ENCODE peak calls at places on chromosomes 13 and 19, in eight cellular contexts. W, E, K, L, F, B, T and Z are unnamed samples.

GRCh38 chr13:102799544-102800144 is 725 bp downstream of the BIVM start:
- DNase-seq in K (no peak), W (no peak), L (no peak), E (no peak), B (no peak), T (peak), F (no peak), Z (no peak)

GRCh38 chr19:17757125-17757524 is 5.8 kb downstream of the FCHO1 start:
- DNase-seq in B (no peak), K (no peak), L (no peak), E (no peak), F (no peak), T (no peak), W (no peak), Z (no peak)

GRCh38 chr19:56404705-56405056 is 549 bp downstream of the ZNF583 start:
- DNase-seq in T (no peak), B (no peak), F (no peak), W (no peak), E (no peak), K (no peak), L (no peak), Z (peak)

GRCh38 chr19:24159707-24160106 is 72.7 kb downstream of the ZNF254 start:
- DNase-seq in F (no peak), T (peak), K (no peak), W (no peak), L (peak), B (no peak), E (no peak), Z (peak)

GRCh38 chr13:114122591-114123211 is 9.7 kb downstream of the RASA3 start:
- DNase-seq in W (no peak), B (no peak), T (no peak), E (no peak), F (no peak), K (no peak), L (no peak), Z (no peak)

GRCh38 chr13:60226507-60226906 is 62.8 kb upstream of the DIAPH3 start:
- DNase-seq in B (no peak), F (no peak), K (no peak), E (no peak), T (peak), L (peak), W (peak), Z (no peak)

GRCh38 chr19:32200312-32201038 is 144.9 kb upstream of the ZNF507 start:
- DNase-seq in W (no peak), L (no peak), E (no peak), K (no peak), F (no peak), T (no peak), B (no peak), Z (no peak)

GRCh38 chr13:53137777-53138176 is 109.2 kb downstream of the OLFM4 start:
- DNase-seq in K (no peak), E (peak), L (no peak), F (no peak), T (no peak), W (peak), B (no peak), Z (no peak)

GRCh38 chr13:45416521-45417125 is 1.6 kb downstream of the SLC25A30 start:
- DNase-seq in T (no peak), W (no peak), L (peak), K (no peak), F (no peak), E (no peak), B (no peak), Z (no peak)

GRCh38 chr13:36428083-36428482 is 4.2 kb upstream of the CCNA1 start:
- DNase-seq in F (no peak), W (peak), K (no peak), E (no peak), B (no peak), L (no peak), T (no peak), Z (no peak)

GRCh38 chr13:95533545-95534135 is 18.9 kb upstream of the CLDN10 start:
- DNase-seq in E (no peak), F (no peak), W (no peak), K (no peak), B (no peak), L (no peak), T (no peak), Z (no peak)

GRCh38 chr13:32267836-32268439 is 47.2 kb downstream of the ZAR1L start:
- DNase-seq in W (no peak), T (peak), L (peak), E (no peak), B (peak), K (no peak), F (no peak), Z (no peak)

GRCh38 chr19:49676136-49676689 is 858 bp upstream of the PRMT1 start:
- DNase-seq in K (peak), B (no peak), T (peak), L (peak), W (peak), F (peak), E (peak), Z (peak)

GRCh38 chr19:41398042-41398403 is 405 bp downstream of the BCKDHA start:
- DNase-seq in T (no peak), K (no peak), F (no peak), E (no peak), L (no peak), W (no peak), B (no peak), Z (no peak)

GRCh38 chr13:91409661-91410060 is 11.2 kb downstream of the GPC5 start:
- DNase-seq in L (no peak), E (no peak), W (no peak), B (no peak), T (no peak), K (no peak), F (no peak), Z (no peak)

GRCh38 chr13:60396783-60397692 is at the start of gene TDRD3:
- DNase-seq in F (peak), E (peak), W (peak), B (peak), K (peak), T (peak), L (peak), Z (peak)

GRCh38 chr19:5222821-5223321 is 117.7 kb downstream of the PTPRS start:
- DNase-seq in F (no peak), B (no peak), K (no peak), E (no peak), T (peak), W (no peak), L (no peak), Z (no peak)

GRCh38 chr13:97852181-97852874 is 101.1 kb upstream of the IPO5 start:
- DNase-seq in L (no peak), T (no peak), W (no peak), K (no peak), F (no peak), B (no peak), E (no peak), Z (no peak)

GRCh38 chr13:102648046-102648445 is 46.8 kb downstream of the METTL21C start:
- DNase-seq in W (no peak), B (no peak), F (no peak), T (no peak), K (no peak), L (no peak), E (no peak), Z (peak)

GRCh38 chr13:106548064-106548696 is 12.7 kb upstream of the EFNB2 start:
- DNase-seq in L (no peak), E (no peak), B (no peak), F (no peak), K (no peak), W (no peak), T (no peak), Z (no peak)

GRCh38 chr13:79870766-79871165 is 389.8 kb downstream of the NDFIP2 start:
- DNase-seq in L (no peak), E (no peak), F (no peak), T (no peak), K (no peak), B (no peak), W (no peak), Z (no peak)

GRCh38 chr13:114082849-114083645 is 49.4 kb downstream of the RASA3 start:
- DNase-seq in E (no peak), W (no peak), F (no peak), B (no peak), T (no peak), L (no peak), K (no peak), Z (no peak)

GRCh38 chr13:51883226-51883600 is 21.4 kb downstream of the CCDC70 start:
- DNase-seq in E (no peak), F (no peak), W (no peak), L (no peak), K (no peak), T (no peak), B (no peak), Z (no peak)

GRCh38 chr19:48480476-48481190 is 11.5 kb downstream of the CYTH2 start:
- DNase-seq in F (no peak), L (no peak), K (no peak), E (no peak), W (no peak), T (no peak), B (peak), Z (no peak)

GRCh38 chr19:58577581-58578429 is 4.7 kb upstream of the MZF1 start:
- DNase-seq in B (no peak), W (no peak), K (no peak), T (no peak), L (no peak), F (no peak), E (no peak), Z (no peak)

GRCh38 chr19:53182202-53182601 is 11.0 kb downstream of the ZNF665 start:
- DNase-seq in B (no peak), E (no peak), T (no peak), F (peak), W (no peak), K (no peak), L (no peak), Z (no peak)

GRCh38 chr13:112231451-112232083 is 144.6 kb upstream of the SPACA7 start:
- DNase-seq in T (no peak), B (no peak), F (no peak), K (no peak), E (no peak), W (no peak), L (no peak), Z (no peak)

GRCh38 chr19:7272856-7273578 is 21.2 kb downstream of the INSR start:
- DNase-seq in F (peak), K (no peak), T (no peak), L (peak), B (no peak), E (no peak), W (no peak), Z (no peak)